ENCODE peak calls at places on chromosomes 6 and 20, in seven cellular contexts. V is AG09309, I is PC-3, Y is ascending aorta, G is Peyer's patch, R is WTC11, C is sigmoid colon. S is an unnamed sample.

GRCh38 chr6:1910621-1911407 is 301.1 kb downstream of the FOXC1 start:
- DNase-seq in V (no peak), I (peak; percentile 9), Y (no peak), G (no peak), R (no peak), C (no peak), S (no peak)

GRCh38 chr20:23119456-23120216 is 33.5 kb upstream of the CD93 start:
- DNase-seq in V (no peak), I (no peak), Y (no peak), G (no peak), R (no peak), C (peak; percentile 61), S (no peak)

GRCh38 chr6:122568350-122568749 is 41.9 kb upstream of the PKIB start:
- DNase-seq in V (no peak), I (no peak), Y (no peak), G (no peak), R (no peak), C (no peak), S (no peak)

GRCh38 chr6:158867381-158868121 is 48.4 kb upstream of the EZR start:
- DNase-seq in V (no peak), I (no peak), Y (no peak), G (peak; percentile 80), R (no peak), C (no peak), S (no peak)

GRCh38 chr6:26450240-26450639 is 7.5 kb upstream of the BTN2A1 start:
- DNase-seq in V (no peak), I (no peak), Y (no peak), G (no peak), R (no peak), C (no peak), S (no peak)

GRCh38 chr20:50108571-50109235 is 4.2 kb downstream of the UBE2V1 start:
- DNase-seq in V (no peak), I (peak; percentile 48), Y (peak; percentile 56), G (no peak), R (no peak), C (no peak), S (no peak)

GRCh38 chr20:5658897-5659296 is 91.3 kb upstream of the SHLD1 start:
- DNase-seq in V (no peak), I (peak; percentile 12), Y (peak; percentile 85), G (peak; percentile 86), R (no peak), C (peak; percentile 90), S (no peak)

GRCh38 chr6:31010393-31011060 is at the start of gene MUC22:
- DNase-seq in V (peak; percentile 8), I (peak; percentile 66), Y (no peak), G (no peak), R (no peak), C (no peak), S (no peak)

GRCh38 chr20:8862092-8862491 is 206.8 kb upstream of the PLCB4 start:
- DNase-seq in V (no peak), I (no peak), Y (no peak), G (no peak), R (no peak), C (no peak), S (no peak)

GRCh38 chr6:106300944-106301343 is 24.6 kb downstream of the ATG5 start:
- DNase-seq in V (peak; percentile 31), I (peak; percentile 59), Y (no peak), G (no peak), R (no peak), C (no peak), S (no peak)

GRCh38 chr20:45378191-45378590 is at the start of gene TP53TG5:
- DNase-seq in V (no peak), I (no peak), Y (no peak), G (no peak), R (no peak), C (no peak), S (no peak)

GRCh38 chr20:37544386-37544785 is 16.7 kb upstream of the BLCAP start:
- DNase-seq in V (no peak), I (no peak), Y (peak; percentile 28), G (peak; percentile 8), R (no peak), C (no peak), S (no peak)

GRCh38 chr20:33063271-33063670 is 9.6 kb downstream of the BPIFB3 start:
- DNase-seq in V (no peak), I (no peak), Y (no peak), G (no peak), R (no peak), C (no peak), S (no peak)

GRCh38 chr6:128844598-128844997 is 38.3 kb upstream of the LAMA2 start:
- DNase-seq in V (no peak), I (no peak), Y (no peak), G (no peak), R (no peak), C (no peak), S (no peak)

GRCh38 chr20:24465730-24466129 is 3.7 kb upstream of the SYNDIG1 start:
- DNase-seq in V (peak; percentile 48), I (no peak), Y (peak; percentile 83), G (no peak), R (no peak), C (peak; percentile 70), S (no peak)

GRCh38 chr6:2861071-2861821 is 19.6 kb upstream of the SERPINB1 start:
- DNase-seq in V (no peak), I (no peak), Y (no peak), G (no peak), R (no peak), C (no peak), S (no peak)

GRCh38 chr20:845226-845868 is 11.8 kb downstream of the FAM110A start:
- DNase-seq in V (no peak), I (no peak), Y (no peak), G (no peak), R (peak; percentile 31), C (no peak), S (peak; percentile 87)

GRCh38 chr6:72636215-72636614 is 14.4 kb downstream of the KCNQ5 start:
- DNase-seq in V (no peak), I (no peak), Y (no peak), G (no peak), R (no peak), C (no peak), S (no peak)

GRCh38 chr6:62891065-62891647 is 320.1 kb upstream of the FKBP1C start:
- DNase-seq in V (no peak), I (peak; percentile 25), Y (no peak), G (no peak), R (no peak), C (no peak), S (no peak)

GRCh38 chr6:91299544-91300491 is 712.9 kb upstream of the MAP3K7 start:
- DNase-seq in V (no peak), I (peak; percentile 9), Y (no peak), G (peak; percentile 48), R (peak; percentile 32), C (peak; percentile 66), S (no peak)

GRCh38 chr20:50259705-50260479 is 69.3 kb downstream of the CEBPB start:
- DNase-seq in V (no peak), I (no peak), Y (no peak), G (no peak), R (no peak), C (no peak), S (no peak)

GRCh38 chr6:5036309-5036708 is 32.5 kb upstream of the RPP40 start:
- DNase-seq in V (no peak), I (peak; percentile 17), Y (no peak), G (no peak), R (peak; percentile 79), C (no peak), S (no peak)

DNA sequence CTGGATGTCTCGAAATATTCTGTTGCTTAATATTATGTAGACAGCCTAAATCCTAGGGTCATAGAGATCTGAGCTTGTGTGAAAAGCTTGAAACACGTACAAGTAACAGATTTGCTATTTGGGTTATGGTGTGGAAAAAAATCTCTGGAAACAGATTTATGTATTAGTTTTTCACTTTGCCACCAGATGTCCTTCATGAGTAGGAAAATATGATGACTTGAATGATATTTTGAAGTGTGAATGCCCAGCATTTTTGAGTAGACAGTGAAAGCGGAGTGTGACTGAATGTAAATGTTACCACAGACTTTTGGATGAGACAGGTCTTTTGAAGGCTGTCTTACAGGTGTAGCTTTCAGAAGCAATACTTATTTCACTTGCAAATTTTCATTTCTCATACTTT is 4.2 kb upstream of the BMP6 start:
- DNase-seq in V (no peak), I (peak; percentile 66), Y (no peak), G (no peak), R (no peak), C (no peak), S (no peak)
- TF ChIP-seq CTCF in V (peak; percentile 32), I (peak; percentile 65), Y (peak; percentile 9), G (peak; percentile 41), R (no peak), C (no peak), S (peak; percentile 84)

GRCh38 chr6:44113396-44113795 is 13.9 kb downstream of the MRPL14 start:
- DNase-seq in V (no peak), I (no peak), Y (no peak), G (no peak), R (no peak), C (no peak), S (no peak)
- TF ChIP-seq CTCF in V (peak; percentile 11), I (peak; percentile 42), Y (no peak), G (no peak), R (no peak), C (no peak), S (peak; percentile 41)

GRCh38 chr20:47782920-47783552 is 2.2 kb downstream of the SULF2 start:
- DNase-seq in V (no peak), I (no peak), Y (no peak), G (no peak), R (no peak), C (no peak), S (no peak)
- TF ChIP-seq CTCF in V (no peak), I (peak; percentile 34), Y (no peak), G (peak; percentile 28), R (no peak), C (no peak), S (no peak)

DNA sequence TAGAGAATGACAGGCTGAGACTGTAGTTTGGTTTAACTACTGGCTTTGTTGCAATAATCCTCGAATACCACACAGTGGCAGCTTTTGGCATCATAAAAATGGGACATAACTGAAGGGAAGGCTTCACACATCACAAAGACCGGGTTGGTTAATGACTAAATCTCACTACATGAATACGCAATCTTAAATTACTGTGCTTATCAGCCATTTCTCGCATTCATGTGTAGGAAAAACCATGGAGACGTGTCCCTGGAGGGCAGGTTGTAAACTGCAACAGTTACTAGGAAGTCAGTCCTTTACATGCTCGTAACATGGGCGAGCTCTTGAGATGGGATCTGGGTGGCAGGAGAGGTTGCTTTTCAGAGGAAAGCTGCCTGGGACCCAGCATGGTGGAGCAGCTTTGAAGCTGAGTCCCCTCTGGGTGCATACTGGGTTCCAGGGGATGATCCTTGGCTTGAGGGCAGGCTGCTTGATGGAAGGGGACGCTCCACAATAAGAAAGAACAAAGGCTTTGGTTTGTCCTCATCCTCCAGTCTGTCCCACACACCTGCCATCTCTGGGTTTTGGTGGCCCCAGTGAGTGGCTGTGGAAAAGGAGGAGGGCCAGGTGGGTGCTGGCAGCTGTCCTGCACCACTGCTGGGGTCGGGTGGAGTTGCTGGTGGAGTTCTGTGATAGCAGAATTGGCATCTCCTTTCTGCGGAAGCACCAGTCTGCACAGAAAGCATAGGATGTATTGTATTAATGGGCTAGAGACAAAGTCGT is 2.1 kb downstream of the RPS21 start:
- DNase-seq in V (no peak), I (no peak), Y (no peak), G (no peak), R (no peak), C (no peak), S (no peak)
- TF ChIP-seq CTCF in V (no peak), I (peak; percentile 24), Y (no peak), G (no peak), R (no peak), C (no peak), S (peak; percentile 16)

GRCh38 chr6:43949451-43950110 is 177.7 kb downstream of the MRPL14 start:
- DNase-seq in V (no peak), I (no peak), Y (peak; percentile 19), G (peak; percentile 8), R (no peak), C (no peak), S (no peak)
- TF ChIP-seq CTCF in V (no peak), I (no peak), Y (no peak), G (no peak), R (no peak), C (no peak), S (no peak)